ENCODE peak calls at places on chromosomes 16 and 17, in five cellular contexts. U is PC-9, I is kidney, F is tibial nerve, J is body of pancreas. S is an unnamed sample. For H3K9me3, the result is how much of the 10 kb centered on the place peaks cover.

GRCh38 chr17:79142375-79142774 is 67.8 kb downstream of the ENGASE start:
- DNase-seq in F (no peak), J (no peak), U (no peak), I (no peak), S (no peak)

GRCh38 chr17:13931111-13931526 is 138.2 kb upstream of the COX10 start:
- DNase-seq in U (no peak), F (peak), J (no peak), I (no peak), S (no peak)

GRCh38 chr17:55386931-55387330 is 34.7 kb downstream of the MMD start:
- DNase-seq in U (no peak), F (no peak), I (no peak), J (no peak), S (no peak)

GRCh38 chr17:78174870-78175642 is 6.7 kb downstream of the SYNGR2 start:
- DNase-seq in J (peak), I (no peak), F (no peak), U (no peak), S (no peak)

GRCh38 chr17:74720506-74720905 is 7.8 kb upstream of the CD300LF start:
- DNase-seq in J (no peak), U (no peak), F (no peak), I (no peak), S (no peak)

GRCh38 chr16:67594956-67595355 is 32.6 kb downstream of the CTCF start:
- DNase-seq in I (no peak), J (no peak), U (no peak), F (no peak), S (no peak)

GRCh38 chr16:79897444-79898146 is 297.1 kb upstream of the MAF start:
- DNase-seq in J (no peak), F (peak), U (no peak), I (peak), S (no peak)

GRCh38 chr17:13484020-13484419 is 117.7 kb downstream of the HS3ST3A1 start:
- DNase-seq in J (no peak), I (no peak), F (no peak), U (no peak), S (no peak)

GRCh38 chr17:79664925-79665738 is 54.3 kb upstream of the RBFOX3 start:
- DNase-seq in F (peak), U (peak), I (no peak), J (peak), S (peak)

GRCh38 chr16:13083687-13084086 is 182.3 kb downstream of the SHISA9 start:
- DNase-seq in I (no peak), F (no peak), J (peak), U (no peak), S (no peak)

GRCh38 chr16:30186444-30186781 is 3.0 kb downstream of the CORO1A start:
- DNase-seq in F (no peak), U (no peak), I (no peak), J (no peak), S (no peak)

GRCh38 chr16:80459331-80459777 is 81.4 kb upstream of the DYNLRB2 start:
- DNase-seq in I (no peak), J (no peak), U (no peak), F (peak), S (peak)

GRCh38 chr17:49910094-49910857 is 58.7 kb upstream of the DLX4 start:
- DNase-seq in U (peak), I (no peak), F (no peak), J (no peak), S (no peak)

GRCh38 chr17:691423-691822 is 23.2 kb downstream of the VPS53 start:
- DNase-seq in I (no peak), J (no peak), F (no peak), U (peak), S (no peak)

GRCh38 chr17:80817321-80817845 is 174.3 kb upstream of the CHMP6 start:
- DNase-seq in U (no peak), I (peak), F (no peak), J (no peak), S (no peak)

GRCh38 chr16:73506568-73507056 is 458.7 kb upstream of the ZFHX3 start:
- DNase-seq in F (no peak), I (no peak), J (no peak), U (no peak), S (no peak)

GRCh38 chr17:7029659-7030058 is 6.2 kb upstream of the SLC16A13 start:
- DNase-seq in F (no peak), I (no peak), J (no peak), U (no peak), S (no peak)

GRCh38 chr17:77829871-77830799 is 128.4 kb upstream of the TNRC6C start:
- DNase-seq in F (peak), U (no peak), J (no peak), I (no peak), S (peak)

GRCh38 chr16:23026777-23027362 is 122.4 kb downstream of the USP31 start:
- DNase-seq in U (peak), F (no peak), I (no peak), J (no peak), S (no peak)

GRCh38 chr17:8056976-8057625 is 18.2 kb downstream of the ALOX15B start:
- DNase-seq in I (peak), J (no peak), F (no peak), U (no peak), S (no peak)

GRCh38 chr17:8059131-8059530 is 20.3 kb downstream of the ALOX15B start:
- DNase-seq in F (no peak), J (no peak), I (peak), U (no peak), S (no peak)

GRCh38 chr17:8056232-8056975 is 17.5 kb downstream of the ALOX15B start:
- DNase-seq in F (peak), U (peak), I (peak), J (no peak), S (no peak)

GRCh38 chr17:8055851-8056231 is 17.0 kb downstream of the ALOX15B start:
- DNase-seq in F (no peak), I (no peak), J (no peak), U (no peak), S (no peak)

DNA sequence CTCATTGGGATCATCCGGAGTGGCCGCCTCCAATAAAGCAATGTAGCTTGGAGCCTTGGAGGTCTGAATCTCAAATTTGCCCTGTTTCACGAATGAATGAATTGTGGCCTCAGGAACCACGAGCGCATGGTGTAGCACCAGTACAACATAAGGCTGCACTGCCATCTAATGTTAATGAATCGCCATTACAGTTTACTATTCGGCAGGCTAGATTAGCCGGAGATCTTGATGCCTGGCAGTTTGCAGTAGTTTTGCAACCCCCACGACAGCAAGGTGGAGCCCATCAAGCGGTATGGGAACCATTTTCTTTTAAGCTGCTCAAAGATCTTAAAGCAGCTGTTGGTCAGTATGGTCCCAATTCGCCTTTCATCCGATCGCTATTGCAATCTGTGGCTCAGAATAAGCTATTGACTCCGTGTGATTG is 18.8 kb downstream of the ALOX15B start:
- DNase-seq in J (peak), F (peak), U (peak), I (peak), S (no peak)
- H3K27ac ChIP-seq in J (no peak), F (no peak), U (no peak), I (no peak), S (no peak)

GRCh38 chr16:89295071-89295900 is 77.8 kb downstream of the ZNF778 start:
- DNase-seq in I (peak), J (no peak), F (no peak), U (no peak), S (no peak)

GRCh38 chr16:89291776-89292175 is 74.3 kb downstream of the ZNF778 start:
- DNase-seq in U (no peak), I (peak), J (no peak), F (no peak), S (no peak)

GRCh38 chr16:89292443-89293078 is 75.1 kb downstream of the ZNF778 start:
- DNase-seq in U (no peak), J (no peak), I (peak), F (no peak), S (no peak)

GRCh38 chr16:89294486-89294885 is 77.0 kb downstream of the ZNF778 start:
- DNase-seq in I (peak), U (no peak), F (no peak), J (no peak), S (no peak)

DNA sequence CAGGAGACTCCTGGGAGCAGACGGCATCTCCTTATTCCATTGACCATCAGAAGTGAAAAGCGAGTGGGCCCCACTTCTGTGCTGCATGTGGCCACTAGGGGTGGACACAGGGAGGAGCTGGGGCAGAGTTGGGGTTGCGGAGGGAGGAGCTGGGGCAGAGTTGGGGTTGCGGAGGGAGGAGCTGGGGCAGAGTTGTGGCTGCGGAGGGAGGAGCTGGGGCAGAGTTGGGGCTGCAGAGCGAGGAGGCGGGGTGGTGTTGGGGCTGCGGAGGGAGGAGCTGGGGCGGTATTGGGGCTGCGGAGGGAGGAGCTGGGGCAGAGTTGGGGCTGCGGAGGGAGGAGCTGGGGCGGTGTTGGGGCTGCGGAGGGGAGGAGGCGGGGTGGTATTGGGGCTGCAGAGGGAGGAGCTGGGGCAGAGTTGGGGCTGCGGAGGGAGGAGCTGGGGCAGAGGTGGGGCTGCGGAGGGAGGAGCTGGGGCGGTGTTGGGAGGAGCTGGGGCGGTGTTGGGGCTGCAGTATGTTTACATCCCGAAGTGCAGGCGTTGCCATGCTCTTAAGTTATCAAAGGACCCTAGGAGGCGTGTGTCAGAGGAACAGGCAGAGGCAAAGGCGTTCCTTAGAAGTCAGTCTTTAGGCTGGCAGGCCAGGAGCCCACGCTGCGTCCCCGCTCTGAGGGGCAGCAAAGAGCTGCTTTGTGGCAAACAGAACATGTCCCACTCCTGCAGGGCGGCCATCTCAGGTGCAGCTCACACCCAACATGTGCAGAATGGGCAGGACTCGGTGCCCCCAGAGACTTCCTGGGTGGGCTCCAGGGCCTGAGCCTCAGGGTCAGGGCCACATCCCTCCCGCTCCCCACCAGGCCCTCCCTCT is 76.0 kb downstream of the ZNF778 start:
- DNase-seq in J (no peak), F (no peak), I (peak), U (no peak), S (no peak)
- TF ChIP-seq CTCF in J (no peak), F (no peak), I (no peak), U (no peak), S (peak)

GRCh38 chr16:3305109-3306068 is at the start of the genes TIGD7 and ZNF75A:
- DNase-seq in J (peak), F (peak), U (peak), I (peak), S (peak)

GRCh38 chr16:3304370-3304769 is 860 bp downstream of the TIGD7 start:
- DNase-seq in U (no peak), F (no peak), I (no peak), J (no peak), S (no peak)

GRCh38 chr16:3311496-3311895 is 6.2 kb downstream of the ZNF75A start:
- DNase-seq in J (no peak), U (no peak), F (no peak), I (no peak), S (no peak)

DNA sequence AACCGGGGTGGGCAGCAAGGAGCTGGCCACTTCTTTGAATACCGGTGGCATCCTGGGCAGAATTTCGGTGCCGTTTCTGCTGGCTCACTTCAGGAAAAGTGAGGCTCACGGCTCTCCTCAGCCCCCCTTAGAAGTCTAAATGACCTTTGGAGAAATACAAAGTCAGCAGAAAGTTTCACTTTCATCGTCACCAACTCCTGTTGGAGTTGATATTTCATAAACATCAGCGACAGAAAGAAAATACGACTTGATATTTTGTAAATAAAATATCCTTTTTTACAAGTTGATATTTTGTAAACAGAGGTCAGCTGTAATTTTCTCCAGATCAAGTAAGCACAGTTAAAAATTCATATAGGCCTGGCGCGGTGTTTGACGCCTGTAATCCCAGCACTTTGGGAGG is 781 bp downstream of the ZNF75A start:
- DNase-seq in U (no peak), J (no peak), F (no peak), I (no peak), S (no peak)
- H3K9me3 ChIP-seq in U (half or more), J (under half), F (half or more), I (half or more), S (half or more)

DNA sequence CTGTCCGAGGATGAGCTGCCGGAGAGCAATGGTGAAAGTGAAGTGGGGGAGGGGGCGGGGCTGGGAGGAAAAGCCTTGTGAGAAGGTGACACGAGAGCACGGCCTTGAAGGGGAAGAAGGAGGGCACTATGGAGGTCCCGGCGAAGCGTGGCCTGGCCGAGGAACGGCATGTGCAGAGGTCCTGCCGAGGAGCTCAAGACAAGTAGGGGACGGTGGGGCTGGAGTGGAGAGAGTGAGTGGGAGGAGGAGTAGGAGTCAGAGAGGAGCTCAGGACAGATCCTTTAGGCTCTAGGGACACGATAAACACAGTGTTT is 5.9 kb upstream of the SERPINF1 start:
- DNase-seq in U (no peak), I (no peak), J (no peak), F (no peak), S (no peak)
- H3K27ac ChIP-seq in U (no peak), I (no peak), J (no peak), F (no peak), S (no peak)

GRCh38 chr17:67311551-67311950 is 54.8 kb downstream of the PSMD12 start:
- DNase-seq in U (no peak), I (no peak), F (no peak), J (no peak), S (no peak)
- TF ChIP-seq CTCF in U (no peak), I (no peak), F (no peak), J (no peak), S (no peak)

DNA sequence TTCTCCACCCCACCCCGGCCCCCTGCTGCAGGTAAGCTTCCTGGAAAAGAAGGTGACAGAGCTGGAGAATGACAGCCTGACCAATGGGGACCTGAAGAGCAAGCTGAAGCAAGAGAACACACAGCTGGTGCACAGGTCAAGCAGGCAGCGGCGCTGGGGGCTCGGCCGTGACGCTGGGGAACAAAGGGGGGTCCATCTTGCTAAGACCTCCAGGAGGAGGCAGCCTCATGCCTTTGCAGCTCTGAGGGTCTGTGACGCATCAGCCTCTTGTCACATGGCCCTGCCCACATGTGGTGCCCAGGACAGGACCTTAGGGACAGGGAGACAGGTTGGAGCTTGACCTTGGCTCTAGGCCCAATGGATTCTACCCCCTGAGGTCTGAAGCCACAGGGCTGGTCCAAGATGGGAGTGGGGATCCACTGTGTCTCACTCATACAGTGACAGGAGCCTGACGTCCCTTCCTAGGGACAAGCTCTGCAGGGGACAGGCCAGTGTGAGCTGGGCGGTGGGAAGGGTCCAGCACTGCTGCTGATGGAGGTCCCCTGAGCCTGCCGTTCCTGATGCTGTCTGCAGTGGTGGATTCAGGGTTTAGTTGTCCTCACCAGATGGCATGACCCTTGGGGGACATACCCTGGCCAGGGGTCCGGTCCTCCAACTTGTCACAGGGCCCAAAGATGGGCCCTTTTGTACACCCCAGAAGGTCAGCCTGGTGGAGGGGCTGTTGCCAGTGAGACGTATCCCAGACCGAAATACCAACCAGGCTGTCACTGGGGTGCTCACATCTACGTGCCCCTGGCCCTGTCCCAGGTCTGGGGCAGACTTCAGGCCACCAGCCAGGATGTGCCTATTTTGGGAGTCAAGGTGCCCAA is 132.6 kb downstream of the RAB11FIP4 start:
- DNase-seq in F (no peak), U (no peak), I (no peak), J (no peak), S (no peak)
- H3K9me3 ChIP-seq in F (under half), U (under half), I (under half), J (under half), S (under half)

DNA sequence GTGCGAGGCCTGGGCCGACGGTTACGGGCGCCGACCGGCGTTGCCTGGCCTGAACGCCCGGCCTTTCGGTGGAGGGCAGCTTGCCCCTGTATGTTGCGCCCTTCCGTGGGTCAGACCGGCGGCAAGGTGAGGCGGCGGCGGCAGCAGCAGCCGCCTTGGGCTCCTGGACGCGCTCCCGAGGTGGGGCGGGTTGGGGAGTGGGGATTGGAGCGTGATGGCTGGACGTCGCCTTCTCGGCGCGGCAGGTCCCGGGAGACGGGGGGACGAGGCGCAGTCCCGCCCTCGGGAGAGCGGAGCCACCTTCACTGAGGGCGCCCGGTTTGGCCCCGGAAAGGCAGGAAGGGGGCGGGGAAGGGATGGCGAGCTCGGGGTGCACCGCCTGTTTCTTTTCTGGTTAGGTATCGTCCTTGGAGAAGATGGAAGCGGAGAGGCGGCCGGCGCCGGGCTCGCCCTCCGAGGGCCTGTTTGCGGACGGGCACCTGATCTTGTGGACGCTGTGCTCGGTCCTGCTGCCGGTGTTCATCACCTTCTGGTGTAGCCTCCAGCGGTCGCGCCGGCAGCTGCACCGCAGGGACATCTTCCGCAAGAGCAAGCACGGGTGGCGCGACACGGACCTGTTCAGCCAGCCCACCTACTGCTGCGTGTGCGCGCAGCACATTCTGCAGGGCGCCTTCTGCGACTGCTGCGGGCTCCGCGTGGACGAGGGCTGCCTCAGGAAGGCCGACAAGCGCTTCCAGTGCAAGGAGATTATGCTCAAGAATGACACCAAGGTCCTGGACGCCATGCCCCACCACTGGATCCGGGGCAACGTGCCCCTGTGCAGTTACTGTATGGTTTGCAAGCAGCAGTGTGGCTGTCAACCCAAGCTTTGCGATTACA is 668 bp downstream of the DGKE start:
- DNase-seq in J (peak), F (peak), U (peak), I (peak), S (peak)
- H3K27ac ChIP-seq in J (peak), F (peak), U (peak), I (peak), S (peak)

GRCh38 chr16:64626771-64627170 is 495.1 kb downstream of the CDH11 start:
- DNase-seq in F (no peak), U (no peak), I (no peak), J (no peak), S (no peak)

GRCh38 chr16:64629622-64630021 is 492.2 kb downstream of the CDH11 start:
- DNase-seq in I (no peak), J (no peak), U (no peak), F (no peak), S (no peak)

GRCh38 chr16:64621616-64622015 is 500.2 kb downstream of the CDH11 start:
- DNase-seq in J (no peak), I (no peak), U (no peak), F (no peak), S (no peak)

GRCh38 chr16:64627781-64628180 is 494.1 kb downstream of the CDH11 start:
- DNase-seq in I (no peak), J (no peak), U (no peak), F (no peak), S (peak)

DNA sequence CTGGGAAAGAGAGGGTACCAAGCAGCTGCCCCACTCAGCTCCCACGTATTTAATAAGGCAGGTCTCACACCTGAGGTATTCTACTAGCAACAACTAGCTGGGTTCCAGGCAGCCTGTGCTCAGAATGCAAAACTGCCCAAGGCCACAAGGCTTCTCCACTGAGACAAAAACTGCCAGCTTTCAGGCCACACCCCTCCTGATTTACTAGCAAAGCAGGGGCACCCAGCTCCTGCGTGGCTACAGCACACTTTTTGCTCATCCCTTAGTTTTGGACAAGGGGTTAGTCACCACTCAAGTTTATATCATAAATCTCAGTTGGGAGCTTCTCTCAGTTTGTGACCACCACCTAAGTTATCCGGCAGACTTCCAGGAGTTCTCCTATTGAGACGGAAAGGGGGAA is 494.6 kb downstream of the CDH11 start:
- DNase-seq in I (no peak), J (no peak), U (no peak), F (no peak), S (no peak)
- TF ChIP-seq CTCF in I (no peak), J (no peak), U (no peak), F (no peak), S (no peak)